ENCODE peak calls at places on chromosomes 4 and X, in seven cellular contexts. One of them, this sample, is unnamed.

GRCh38 chr4:180950377-180950776 is 1292.8 kb upstream of the TENM3 start:
- DNase-seq in stimulated activated CD8-positive, alpha-beta memory T cell treated with anti-CD3 and anti-CD28 coated beads, Interleukin-4, amount 100 ng/mL, for 1 hour: no peak
- DNase-seq in activated T-cell treated with anti-CD3 and anti-CD28 coated beads for 1 hour: no peak
- DNase-seq in mucosa of descending colon: no peak
- DNase-seq in hepatocyte: no peak
- DNase-seq in HuH-7: no peak
- DNase-seq in NCI-H524: no peak
- DNase-seq in this sample: no peak

GRCh38 chr4:106502106-106502699 is 133.6 kb upstream of the GIMD1 start:
- DNase-seq in stimulated activated CD8-positive, alpha-beta memory T cell treated with anti-CD3 and anti-CD28 coated beads, Interleukin-4, amount 100 ng/mL, for 1 hour: no peak
- DNase-seq in activated T-cell treated with anti-CD3 and anti-CD28 coated beads for 1 hour: peak; percentile 4
- DNase-seq in NCI-H524: peak; percentile 10
- DNase-seq in hepatocyte: peak; percentile 79
- DNase-seq in HuH-7: peak; percentile 23
- DNase-seq in mucosa of descending colon: peak; percentile 47
- DNase-seq in this sample: peak; percentile 81

GRCh38 chr4:14165253-14165942 is 537.9 kb upstream of the BOD1L1 start:
- DNase-seq in activated T-cell treated with anti-CD3 and anti-CD28 coated beads for 1 hour: no peak
- DNase-seq in HuH-7: no peak
- DNase-seq in stimulated activated CD8-positive, alpha-beta memory T cell treated with anti-CD3 and anti-CD28 coated beads, Interleukin-4, amount 100 ng/mL, for 1 hour: no peak
- DNase-seq in hepatocyte: no peak
- DNase-seq in NCI-H524: no peak
- DNase-seq in mucosa of descending colon: no peak
- DNase-seq in this sample: no peak

GRCh38 chr4:186898367-186898766 is 174.7 kb upstream of the FAT1 start:
- DNase-seq in NCI-H524: no peak
- DNase-seq in hepatocyte: no peak
- DNase-seq in mucosa of descending colon: no peak
- DNase-seq in activated T-cell treated with anti-CD3 and anti-CD28 coated beads for 1 hour: no peak
- DNase-seq in stimulated activated CD8-positive, alpha-beta memory T cell treated with anti-CD3 and anti-CD28 coated beads, Interleukin-4, amount 100 ng/mL, for 1 hour: no peak
- DNase-seq in HuH-7: no peak
- DNase-seq in this sample: no peak

GRCh38 chrX:102976290-102976689 is 39.2 kb downstream of the RAB40AL start:
- DNase-seq in mucosa of descending colon: no peak
- DNase-seq in stimulated activated CD8-positive, alpha-beta memory T cell treated with anti-CD3 and anti-CD28 coated beads, Interleukin-4, amount 100 ng/mL, for 1 hour: no peak
- DNase-seq in activated T-cell treated with anti-CD3 and anti-CD28 coated beads for 1 hour: no peak
- DNase-seq in hepatocyte: no peak
- DNase-seq in HuH-7: no peak
- DNase-seq in NCI-H524: no peak
- DNase-seq in this sample: no peak

GRCh38 chr4:44670466-44671199 is 7.6 kb upstream of the GUF1 start:
- DNase-seq in hepatocyte: peak; percentile 20
- DNase-seq in NCI-H524: no peak
- DNase-seq in stimulated activated CD8-positive, alpha-beta memory T cell treated with anti-CD3 and anti-CD28 coated beads, Interleukin-4, amount 100 ng/mL, for 1 hour: no peak
- DNase-seq in HuH-7: no peak
- DNase-seq in activated T-cell treated with anti-CD3 and anti-CD28 coated beads for 1 hour: no peak
- DNase-seq in mucosa of descending colon: no peak
- DNase-seq in this sample: no peak

GRCh38 chrX:120358687-120359086 is 3.2 kb upstream of the ATP1B4 start:
- DNase-seq in activated T-cell treated with anti-CD3 and anti-CD28 coated beads for 1 hour: no peak
- DNase-seq in HuH-7: no peak
- DNase-seq in hepatocyte: no peak
- DNase-seq in stimulated activated CD8-positive, alpha-beta memory T cell treated with anti-CD3 and anti-CD28 coated beads, Interleukin-4, amount 100 ng/mL, for 1 hour: no peak
- DNase-seq in mucosa of descending colon: no peak
- DNase-seq in NCI-H524: peak; percentile 37
- DNase-seq in this sample: peak; percentile 78

GRCh38 chr4:115360441-115360840 is 247.0 kb upstream of the NDST4 start:
- DNase-seq in HuH-7: no peak
- DNase-seq in mucosa of descending colon: no peak
- DNase-seq in hepatocyte: no peak
- DNase-seq in stimulated activated CD8-positive, alpha-beta memory T cell treated with anti-CD3 and anti-CD28 coated beads, Interleukin-4, amount 100 ng/mL, for 1 hour: no peak
- DNase-seq in NCI-H524: no peak
- DNase-seq in activated T-cell treated with anti-CD3 and anti-CD28 coated beads for 1 hour: no peak
- DNase-seq in this sample: no peak

GRCh38 chrX:120302434-120302833 is 8.8 kb downstream of the TMEM255A start:
- DNase-seq in HuH-7: no peak
- DNase-seq in mucosa of descending colon: peak; percentile 38
- DNase-seq in hepatocyte: peak; percentile 23
- DNase-seq in activated T-cell treated with anti-CD3 and anti-CD28 coated beads for 1 hour: no peak
- DNase-seq in stimulated activated CD8-positive, alpha-beta memory T cell treated with anti-CD3 and anti-CD28 coated beads, Interleukin-4, amount 100 ng/mL, for 1 hour: peak; percentile 15
- DNase-seq in NCI-H524: no peak
- DNase-seq in this sample: peak; percentile 38

GRCh38 chr4:54643958-54644357 is 13.8 kb upstream of the KIT start:
- DNase-seq in hepatocyte: no peak
- DNase-seq in mucosa of descending colon: no peak
- DNase-seq in stimulated activated CD8-positive, alpha-beta memory T cell treated with anti-CD3 and anti-CD28 coated beads, Interleukin-4, amount 100 ng/mL, for 1 hour: no peak
- DNase-seq in NCI-H524: no peak
- DNase-seq in activated T-cell treated with anti-CD3 and anti-CD28 coated beads for 1 hour: no peak
- DNase-seq in HuH-7: no peak
- DNase-seq in this sample: no peak

GRCh38 chrX:6384391-6384790 is 150.5 kb downstream of the VCX3A start:
- DNase-seq in stimulated activated CD8-positive, alpha-beta memory T cell treated with anti-CD3 and anti-CD28 coated beads, Interleukin-4, amount 100 ng/mL, for 1 hour: no peak
- DNase-seq in mucosa of descending colon: no peak
- DNase-seq in hepatocyte: no peak
- DNase-seq in NCI-H524: no peak
- DNase-seq in HuH-7: no peak
- DNase-seq in activated T-cell treated with anti-CD3 and anti-CD28 coated beads for 1 hour: no peak
- DNase-seq in this sample: peak; percentile 1

GRCh38 chr4:55758570-55758969 is 61.0 kb upstream of the EXOC1L start:
- DNase-seq in hepatocyte: no peak
- DNase-seq in activated T-cell treated with anti-CD3 and anti-CD28 coated beads for 1 hour: no peak
- DNase-seq in NCI-H524: peak; percentile 92
- DNase-seq in stimulated activated CD8-positive, alpha-beta memory T cell treated with anti-CD3 and anti-CD28 coated beads, Interleukin-4, amount 100 ng/mL, for 1 hour: no peak
- DNase-seq in HuH-7: no peak
- DNase-seq in mucosa of descending colon: no peak
- DNase-seq in this sample: peak; percentile 4